ENCODE peak calls at places on chromosome 6, in nine cellular contexts. One of them, this sample, is unnamed.

GRCh38 chr6:137811121-137811911 is 55.7 kb upstream of the TNFAIP3 start:
- DNase-seq in activated T-cell treated with anti-CD3 and anti-CD28 coated beads, Interleukin-2, amount 50 U/mL, for 4 hours: peak
- DNase-seq in NCI-H2081: no peak
- DNase-seq in AML-193: peak
- DNase-seq in DMS153: peak
- DNase-seq in prostate gland: peak
- DNase-seq in endothelial cell: peak
- DNase-seq in heart right ventricle: peak
- DNase-seq in AG10803: peak
- DNase-seq in this sample: peak

GRCh38 chr6:113994934-113995342 is 24.0 kb upstream of the HDAC2 start:
- DNase-seq in activated T-cell treated with anti-CD3 and anti-CD28 coated beads, Interleukin-2, amount 50 U/mL, for 4 hours: peak
- DNase-seq in NCI-H2081: peak
- DNase-seq in AML-193: peak
- DNase-seq in DMS153: peak
- DNase-seq in prostate gland: peak
- DNase-seq in endothelial cell: peak
- DNase-seq in heart right ventricle: peak
- DNase-seq in AG10803: peak
- DNase-seq in this sample: no peak

GRCh38 chr6:146795734-146796133 is 197.0 kb downstream of the ADGB start:
- DNase-seq in activated T-cell treated with anti-CD3 and anti-CD28 coated beads, Interleukin-2, amount 50 U/mL, for 4 hours: no peak
- DNase-seq in NCI-H2081: no peak
- DNase-seq in AML-193: no peak
- DNase-seq in DMS153: no peak
- DNase-seq in prostate gland: no peak
- DNase-seq in endothelial cell: no peak
- DNase-seq in heart right ventricle: no peak
- DNase-seq in AG10803: no peak
- DNase-seq in this sample: no peak

GRCh38 chr6:1524040-1524480 is 85.7 kb upstream of the FOXC1 start:
- DNase-seq in activated T-cell treated with anti-CD3 and anti-CD28 coated beads, Interleukin-2, amount 50 U/mL, for 4 hours: peak
- DNase-seq in NCI-H2081: peak
- DNase-seq in AML-193: peak
- DNase-seq in DMS153: no peak
- DNase-seq in prostate gland: peak
- DNase-seq in endothelial cell: peak
- DNase-seq in heart right ventricle: peak
- DNase-seq in AG10803: peak
- DNase-seq in this sample: peak

GRCh38 chr6:100877851-100878250 is 3.3 kb downstream of the ASCC3 start:
- DNase-seq in activated T-cell treated with anti-CD3 and anti-CD28 coated beads, Interleukin-2, amount 50 U/mL, for 4 hours: no peak
- DNase-seq in NCI-H2081: no peak
- DNase-seq in AML-193: no peak
- DNase-seq in DMS153: no peak
- DNase-seq in prostate gland: no peak
- DNase-seq in endothelial cell: no peak
- DNase-seq in heart right ventricle: no peak
- DNase-seq in AG10803: no peak
- DNase-seq in this sample: no peak

GRCh38 chr6:46287681-46288080 is 116.9 kb upstream of the ENPP5 start:
- DNase-seq in activated T-cell treated with anti-CD3 and anti-CD28 coated beads, Interleukin-2, amount 50 U/mL, for 4 hours: no peak
- DNase-seq in NCI-H2081: no peak
- DNase-seq in AML-193: no peak
- DNase-seq in DMS153: no peak
- DNase-seq in prostate gland: no peak
- DNase-seq in endothelial cell: no peak
- DNase-seq in heart right ventricle: no peak
- DNase-seq in AG10803: no peak
- DNase-seq in this sample: no peak

GRCh38 chr6:31058128-31058894 is 48.0 kb downstream of the MUC22 start:
- DNase-seq in activated T-cell treated with anti-CD3 and anti-CD28 coated beads, Interleukin-2, amount 50 U/mL, for 4 hours: no peak
- DNase-seq in NCI-H2081: no peak
- DNase-seq in AML-193: peak
- DNase-seq in DMS153: peak
- DNase-seq in prostate gland: no peak
- DNase-seq in endothelial cell: no peak
- DNase-seq in heart right ventricle: no peak
- DNase-seq in AG10803: peak
- DNase-seq in this sample: no peak

GRCh38 chr6:51352506-51353029 is 533.9 kb downstream of the TFAP2B start:
- DNase-seq in activated T-cell treated with anti-CD3 and anti-CD28 coated beads, Interleukin-2, amount 50 U/mL, for 4 hours: no peak
- DNase-seq in NCI-H2081: no peak
- DNase-seq in AML-193: no peak
- DNase-seq in DMS153: peak
- DNase-seq in prostate gland: no peak
- DNase-seq in endothelial cell: no peak
- DNase-seq in heart right ventricle: no peak
- DNase-seq in AG10803: no peak
- DNase-seq in this sample: no peak

GRCh38 chr6:38027685-38028373 is 208.3 kb downstream of the ZFAND3 start:
- DNase-seq in activated T-cell treated with anti-CD3 and anti-CD28 coated beads, Interleukin-2, amount 50 U/mL, for 4 hours: no peak
- DNase-seq in NCI-H2081: no peak
- DNase-seq in AML-193: peak
- DNase-seq in DMS153: no peak
- DNase-seq in prostate gland: no peak
- DNase-seq in endothelial cell: no peak
- DNase-seq in heart right ventricle: no peak
- DNase-seq in AG10803: peak
- DNase-seq in this sample: no peak

GRCh38 chr6:139473731-139474130 is 99.3 kb upstream of the CITED2 start:
- DNase-seq in activated T-cell treated with anti-CD3 and anti-CD28 coated beads, Interleukin-2, amount 50 U/mL, for 4 hours: no peak
- DNase-seq in NCI-H2081: no peak
- DNase-seq in AML-193: no peak
- DNase-seq in DMS153: no peak
- DNase-seq in prostate gland: no peak
- DNase-seq in endothelial cell: no peak
- DNase-seq in heart right ventricle: no peak
- DNase-seq in AG10803: peak
- DNase-seq in this sample: no peak

GRCh38 chr6:92586236-92586977 is 833.0 kb downstream of the EPHA7 start:
- DNase-seq in activated T-cell treated with anti-CD3 and anti-CD28 coated beads, Interleukin-2, amount 50 U/mL, for 4 hours: no peak
- DNase-seq in NCI-H2081: no peak
- DNase-seq in AML-193: no peak
- DNase-seq in DMS153: no peak
- DNase-seq in prostate gland: no peak
- DNase-seq in endothelial cell: no peak
- DNase-seq in heart right ventricle: no peak
- DNase-seq in AG10803: no peak
- DNase-seq in this sample: no peak

GRCh38 chr6:112690497-112691202 is 343.5 kb downstream of the RFPL4B start:
- DNase-seq in activated T-cell treated with anti-CD3 and anti-CD28 coated beads, Interleukin-2, amount 50 U/mL, for 4 hours: no peak
- DNase-seq in NCI-H2081: no peak
- DNase-seq in AML-193: no peak
- DNase-seq in DMS153: no peak
- DNase-seq in prostate gland: no peak
- DNase-seq in endothelial cell: no peak
- DNase-seq in heart right ventricle: no peak
- DNase-seq in AG10803: peak
- DNase-seq in this sample: no peak

GRCh38 chr6:38579010-38579628 is 60.6 kb downstream of the BTBD9 start:
- DNase-seq in activated T-cell treated with anti-CD3 and anti-CD28 coated beads, Interleukin-2, amount 50 U/mL, for 4 hours: no peak
- DNase-seq in NCI-H2081: no peak
- DNase-seq in AML-193: no peak
- DNase-seq in DMS153: no peak
- DNase-seq in prostate gland: no peak
- DNase-seq in endothelial cell: no peak
- DNase-seq in heart right ventricle: no peak
- DNase-seq in AG10803: no peak
- DNase-seq in this sample: no peak

GRCh38 chr6:32885698-32886286 is 31.8 kb downstream of the PSMB9 start:
- DNase-seq in activated T-cell treated with anti-CD3 and anti-CD28 coated beads, Interleukin-2, amount 50 U/mL, for 4 hours: no peak
- DNase-seq in NCI-H2081: peak
- DNase-seq in AML-193: peak
- DNase-seq in DMS153: peak
- DNase-seq in prostate gland: no peak
- DNase-seq in endothelial cell: no peak
- DNase-seq in heart right ventricle: no peak
- DNase-seq in AG10803: peak
- DNase-seq in this sample: no peak

GRCh38 chr6:149905371-149905910 is 7.5 kb upstream of the RAET1E start:
- DNase-seq in activated T-cell treated with anti-CD3 and anti-CD28 coated beads, Interleukin-2, amount 50 U/mL, for 4 hours: no peak
- DNase-seq in NCI-H2081: no peak
- DNase-seq in AML-193: no peak
- DNase-seq in DMS153: no peak
- DNase-seq in prostate gland: no peak
- DNase-seq in endothelial cell: no peak
- DNase-seq in heart right ventricle: no peak
- DNase-seq in AG10803: no peak
- DNase-seq in this sample: no peak

GRCh38 chr6:142635130-142635529 is 309.8 kb downstream of the HIVEP2 start:
- DNase-seq in activated T-cell treated with anti-CD3 and anti-CD28 coated beads, Interleukin-2, amount 50 U/mL, for 4 hours: no peak
- DNase-seq in NCI-H2081: no peak
- DNase-seq in AML-193: no peak
- DNase-seq in DMS153: no peak
- DNase-seq in prostate gland: no peak
- DNase-seq in endothelial cell: no peak
- DNase-seq in heart right ventricle: no peak
- DNase-seq in AG10803: no peak
- DNase-seq in this sample: no peak

GRCh38 chr6:26295691-26296555 is 69.1 kb upstream of the BTN3A2 start:
- DNase-seq in activated T-cell treated with anti-CD3 and anti-CD28 coated beads, Interleukin-2, amount 50 U/mL, for 4 hours: no peak
- DNase-seq in NCI-H2081: no peak
- DNase-seq in AML-193: no peak
- DNase-seq in DMS153: no peak
- DNase-seq in prostate gland: no peak
- DNase-seq in endothelial cell: no peak
- DNase-seq in heart right ventricle: no peak
- DNase-seq in AG10803: peak
- DNase-seq in this sample: no peak

GRCh38 chr6:154638369-154638768 is 94.8 kb upstream of the SCAF8 start:
- DNase-seq in activated T-cell treated with anti-CD3 and anti-CD28 coated beads, Interleukin-2, amount 50 U/mL, for 4 hours: no peak
- DNase-seq in NCI-H2081: no peak
- DNase-seq in AML-193: no peak
- DNase-seq in DMS153: no peak
- DNase-seq in prostate gland: no peak
- DNase-seq in endothelial cell: no peak
- DNase-seq in heart right ventricle: no peak
- DNase-seq in AG10803: no peak
- DNase-seq in this sample: no peak

GRCh38 chr6:3650341-3650958 is 101.1 kb downstream of the PXDC1 start:
- DNase-seq in activated T-cell treated with anti-CD3 and anti-CD28 coated beads, Interleukin-2, amount 50 U/mL, for 4 hours: no peak
- DNase-seq in NCI-H2081: no peak
- DNase-seq in AML-193: no peak
- DNase-seq in DMS153: no peak
- DNase-seq in prostate gland: no peak
- DNase-seq in endothelial cell: no peak
- DNase-seq in heart right ventricle: no peak
- DNase-seq in AG10803: no peak
- DNase-seq in this sample: no peak

GRCh38 chr6:53375851-53376250 is 27.1 kb upstream of the ELOVL5 start:
- DNase-seq in activated T-cell treated with anti-CD3 and anti-CD28 coated beads, Interleukin-2, amount 50 U/mL, for 4 hours: no peak
- DNase-seq in NCI-H2081: no peak
- DNase-seq in AML-193: peak
- DNase-seq in DMS153: no peak
- DNase-seq in prostate gland: no peak
- DNase-seq in endothelial cell: no peak
- DNase-seq in heart right ventricle: no peak
- DNase-seq in AG10803: peak
- DNase-seq in this sample: no peak

GRCh38 chr6:169171951-169172350 is 81.7 kb downstream of the THBS2 start:
- DNase-seq in activated T-cell treated with anti-CD3 and anti-CD28 coated beads, Interleukin-2, amount 50 U/mL, for 4 hours: no peak
- DNase-seq in NCI-H2081: no peak
- DNase-seq in AML-193: no peak
- DNase-seq in DMS153: no peak
- DNase-seq in prostate gland: no peak
- DNase-seq in endothelial cell: no peak
- DNase-seq in heart right ventricle: no peak
- DNase-seq in AG10803: peak
- DNase-seq in this sample: no peak

GRCh38 chr6:10314163-10314955 is 100.5 kb downstream of the TFAP2A start:
- DNase-seq in activated T-cell treated with anti-CD3 and anti-CD28 coated beads, Interleukin-2, amount 50 U/mL, for 4 hours: no peak
- DNase-seq in NCI-H2081: no peak
- DNase-seq in AML-193: no peak
- DNase-seq in DMS153: no peak
- DNase-seq in prostate gland: peak
- DNase-seq in endothelial cell: no peak
- DNase-seq in heart right ventricle: no peak
- DNase-seq in AG10803: no peak
- DNase-seq in this sample: no peak

GRCh38 chr6:39092124-39092523 is 22.9 kb downstream of the SAYSD1 start:
- DNase-seq in activated T-cell treated with anti-CD3 and anti-CD28 coated beads, Interleukin-2, amount 50 U/mL, for 4 hours: no peak
- DNase-seq in NCI-H2081: peak
- DNase-seq in AML-193: peak
- DNase-seq in DMS153: peak
- DNase-seq in prostate gland: no peak
- DNase-seq in endothelial cell: peak
- DNase-seq in heart right ventricle: no peak
- DNase-seq in AG10803: no peak
- DNase-seq in this sample: no peak

GRCh38 chr6:107320126-107320525 is 139.2 kb downstream of the PDSS2 start:
- DNase-seq in activated T-cell treated with anti-CD3 and anti-CD28 coated beads, Interleukin-2, amount 50 U/mL, for 4 hours: no peak
- DNase-seq in NCI-H2081: no peak
- DNase-seq in AML-193: no peak
- DNase-seq in DMS153: no peak
- DNase-seq in prostate gland: no peak
- DNase-seq in endothelial cell: no peak
- DNase-seq in heart right ventricle: no peak
- DNase-seq in AG10803: peak
- DNase-seq in this sample: no peak

GRCh38 chr6:20581070-20581469 is 46.8 kb downstream of the CDKAL1 start:
- DNase-seq in activated T-cell treated with anti-CD3 and anti-CD28 coated beads, Interleukin-2, amount 50 U/mL, for 4 hours: no peak
- DNase-seq in NCI-H2081: no peak
- DNase-seq in AML-193: no peak
- DNase-seq in DMS153: no peak
- DNase-seq in prostate gland: no peak
- DNase-seq in endothelial cell: no peak
- DNase-seq in heart right ventricle: no peak
- DNase-seq in AG10803: no peak
- DNase-seq in this sample: no peak

GRCh38 chr6:35419431-35419830 is 32.7 kb upstream of the FANCE start:
- DNase-seq in activated T-cell treated with anti-CD3 and anti-CD28 coated beads, Interleukin-2, amount 50 U/mL, for 4 hours: no peak
- DNase-seq in NCI-H2081: no peak
- DNase-seq in AML-193: no peak
- DNase-seq in DMS153: no peak
- DNase-seq in prostate gland: no peak
- DNase-seq in endothelial cell: no peak
- DNase-seq in heart right ventricle: no peak
- DNase-seq in AG10803: peak
- DNase-seq in this sample: no peak